ENCODE peak calls at places on chromosomes 6 and 20, in eight cellular contexts. T is body of pancreas, O is PC-3, I is psoas muscle, N is lower lobe of right lung, M is heart right ventricle, D is MM.1S, V is heart left ventricle. P is an unnamed sample.

GRCh38 chr20:18057106-18057993 is at the start of gene OVOL2:
- DNase-seq in O (peak; percentile 95), T (peak; percentile 94), I (peak; percentile 16), D (peak; percentile 48), N (peak; percentile 93), M (no peak), V (no peak), P (no peak)

GRCh38 chr6:170063851-170064617 is 226.8 kb downstream of the DLL1 start:
- DNase-seq in N (no peak), D (no peak), I (no peak), T (no peak), V (no peak), O (no peak), M (peak; percentile 1), P (peak; percentile 11)

GRCh38 chr20:54467622-54468021 is 7.8 kb upstream of the DOK5 start:
- DNase-seq in I (no peak), N (no peak), T (no peak), O (no peak), V (no peak), D (no peak), M (no peak), P (no peak)

GRCh38 chr20:41617059-41617921 is 887 bp downstream of the CHD6 start:
- DNase-seq in T (peak; percentile 25), M (peak; percentile 37), O (peak; percentile 42), N (peak; percentile 59), V (peak; percentile 58), I (peak; percentile 43), D (peak; percentile 18), P (peak; percentile 25)

GRCh38 chr6:108559097-108559883 is 1.4 kb upstream of the FOXO3 start:
- DNase-seq in V (peak; percentile 96), O (peak; percentile 76), M (peak; percentile 92), I (peak; percentile 93), D (peak; percentile 88), N (peak; percentile 94), T (peak; percentile 92), P (peak; percentile 94)

GRCh38 chr6:169428532-169428931 is 174.9 kb upstream of the THBS2 start:
- DNase-seq in M (no peak), N (no peak), V (no peak), D (no peak), O (no peak), T (no peak), I (no peak), P (no peak)

GRCh38 chr6:125046107-125046925 is 84.1 kb downstream of the RNF217 start:
- DNase-seq in D (no peak), I (no peak), O (peak; percentile 18), V (no peak), N (no peak), M (no peak), T (no peak), P (no peak)

GRCh38 chr6:118787746-118788419 is 106.1 kb upstream of the ASF1A start:
- DNase-seq in O (no peak), M (peak; percentile 33), N (peak; percentile 47), T (peak; percentile 23), I (no peak), V (peak; percentile 23), D (no peak), P (no peak)

GRCh38 chr6:129280719-129281118 is 397.8 kb downstream of the LAMA2 start:
- DNase-seq in O (no peak), T (no peak), N (no peak), V (peak; percentile 39), I (no peak), M (no peak), D (peak; percentile 52), P (no peak)

GRCh38 chr6:26538572-26538902 is 371 bp downstream of the HMGN4 start:
- DNase-seq in V (no peak), N (no peak), O (peak; percentile 19), I (no peak), D (peak; percentile 18), M (no peak), T (no peak), P (no peak)

GRCh38 chr6:24154121-24154520 is 28.1 kb downstream of the NRSN1 start:
- DNase-seq in T (no peak), O (peak; percentile 81), I (no peak), N (no peak), M (no peak), D (no peak), V (no peak), P (no peak)

GRCh38 chr20:36865076-36865860 is 10.7 kb upstream of the TLDC2 start:
- DNase-seq in M (no peak), O (no peak), D (no peak), T (no peak), V (no peak), I (no peak), N (no peak), P (no peak)

GRCh38 chr6:17278289-17279061 is 2.7 kb upstream of the RBM24 start:
- DNase-seq in M (no peak), D (no peak), T (no peak), N (no peak), I (no peak), V (no peak), O (peak; percentile 90), P (no peak)

GRCh38 chr20:64191002-64191401 is 26.8 kb downstream of the MYT1 start:
- DNase-seq in D (no peak), I (no peak), T (no peak), V (no peak), M (no peak), O (no peak), N (no peak), P (no peak)

GRCh38 chr6:27168586-27169443 is 78.7 kb upstream of the PRSS16 start:
- DNase-seq in M (no peak), I (no peak), V (no peak), N (no peak), T (no peak), O (peak; percentile 87), D (no peak), P (no peak)

GRCh38 chr20:38002422-38002821 is 30.8 kb downstream of the TTI1 start:
- DNase-seq in V (no peak), O (no peak), M (no peak), I (no peak), D (no peak), T (no peak), N (no peak), P (no peak)

GRCh38 chr20:43462369-43463132 is 4.9 kb downstream of the SRSF6 start:
- DNase-seq in D (no peak), T (no peak), I (no peak), V (no peak), M (no peak), O (no peak), N (no peak), P (no peak)
- H3K36me3 ChIP-seq in D (peaks cover 29% of the 10 kb centered on the region), T (peaks cover 11% of the 10 kb centered on the region), I (peaks cover 14% of the 10 kb centered on the region), V (peaks cover 83% of the 10 kb centered on the region), M (no peaks in the 10 kb centered on the region), O (peaks cover 64% of the 10 kb centered on the region), N (peaks cover 86% of the 10 kb centered on the region), P (peaks cover 83% of the 10 kb centered on the region)

GRCh38 chr6:39855356-39855995 is 63.3 kb downstream of the DAAM2 start:
- DNase-seq in N (no peak), M (no peak), T (no peak), O (no peak), D (no peak), V (no peak), I (no peak), P (no peak)
- H3K4me1 ChIP-seq in N (peaks cover 7% of the 10 kb centered on the region), M (peaks cover 60% of the 10 kb centered on the region), T (peaks cover 11% of the 10 kb centered on the region), O (no peaks in the 10 kb centered on the region), D (no peaks in the 10 kb centered on the region), V (no peaks in the 10 kb centered on the region), I (peaks cover 7% of the 10 kb centered on the region), P (peaks cover 69% of the 10 kb centered on the region)

GRCh38 chr6:30983439-30983838 is at the start of gene MUC21:
- DNase-seq in D (no peak), N (no peak), M (no peak), V (no peak), I (no peak), O (no peak), T (no peak), P (no peak)

GRCh38 chr6:30979076-30979475 is 4.4 kb upstream of the MUC21 start:
- DNase-seq in N (no peak), I (no peak), V (no peak), O (no peak), M (no peak), D (peak; percentile 37), T (no peak), P (no peak)

GRCh38 chr6:30985490-30985889 is 2.0 kb downstream of the MUC21 start:
- DNase-seq in D (no peak), T (no peak), O (no peak), N (no peak), M (no peak), V (no peak), I (no peak), P (no peak)

GRCh38 chr6:30979690-30980089 is 3.8 kb upstream of the MUC21 start:
- DNase-seq in M (no peak), O (no peak), D (no peak), N (no peak), T (no peak), I (no peak), V (no peak), P (no peak)

DNA sequence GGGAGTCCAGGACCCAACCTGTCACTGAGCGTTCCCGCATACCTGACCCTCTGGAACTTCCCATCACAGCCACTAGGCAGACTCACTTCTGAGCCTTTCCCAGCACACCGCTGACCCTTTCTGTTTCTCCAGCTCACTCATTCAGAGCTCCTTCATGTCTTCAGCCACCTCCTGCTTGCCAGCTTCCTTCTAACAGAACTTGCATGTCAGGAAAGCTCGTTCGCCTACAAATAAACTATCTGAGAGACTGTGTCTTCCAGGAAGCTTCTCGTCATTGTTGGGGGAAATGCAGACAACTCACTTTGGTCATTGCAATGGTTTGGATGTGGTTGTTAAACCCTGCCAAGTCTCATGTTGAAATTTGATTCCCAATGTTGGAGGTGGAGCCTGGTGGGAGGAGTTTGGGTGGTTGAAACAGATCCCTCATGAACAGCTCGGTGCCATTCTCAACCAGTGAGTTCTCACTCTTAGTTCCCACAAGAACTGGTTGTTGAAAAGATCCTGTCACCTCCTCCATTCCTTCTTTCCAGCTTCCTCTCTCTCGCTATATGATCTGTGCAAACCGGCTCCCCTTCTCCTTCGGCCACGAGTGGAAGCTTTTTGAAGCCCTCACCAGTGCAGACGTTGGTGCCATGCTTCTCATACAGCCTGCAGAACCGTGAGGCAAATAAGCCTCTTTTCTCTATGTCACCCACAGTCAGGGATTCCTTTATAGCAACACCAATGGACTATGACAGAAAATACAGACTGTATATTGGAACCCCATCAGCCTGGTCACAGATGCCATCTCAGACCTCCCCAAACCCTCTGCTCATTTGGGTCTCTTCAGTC is 1.4 kb upstream of the MUC21 start:
- DNase-seq in I (no peak), D (no peak), O (peak; percentile 58), T (peak; percentile 76), V (peak; percentile 35), N (no peak), M (peak; percentile 15), P (peak; percentile 27)
- TF ChIP-seq CTCF in I (peak; percentile 10), D (no peak), O (peak; percentile 29), T (peak; percentile 46), V (no peak), N (no peak), M (no peak), P (peak; percentile 9)

GRCh38 chr6:30589754-30590358 is 18.6 kb downstream of the ABCF1 start:
- DNase-seq in M (no peak), T (no peak), D (no peak), N (no peak), I (no peak), V (no peak), O (no peak), P (no peak)

GRCh38 chr6:30592287-30592686 is 21.0 kb downstream of the ABCF1 start:
- DNase-seq in D (no peak), T (no peak), V (no peak), I (no peak), M (no peak), N (no peak), O (no peak), P (no peak)

GRCh38 chr6:30591008-30591407 is 19.8 kb downstream of the ABCF1 start:
- DNase-seq in M (no peak), I (no peak), N (no peak), T (no peak), D (no peak), O (peak; percentile 85), V (no peak), P (no peak)

GRCh38 chr6:30590509-30590908 is 19.3 kb downstream of the ABCF1 start:
- DNase-seq in T (no peak), O (no peak), M (no peak), I (no peak), D (no peak), V (no peak), N (no peak), P (no peak)
- H3K36me3 ChIP-seq in T (peaks cover 15% of the 10 kb centered on the region), O (peaks cover 56% of the 10 kb centered on the region), M (no peaks in the 10 kb centered on the region), I (peaks cover 26% of the 10 kb centered on the region), D (no peaks in the 10 kb centered on the region), V (peaks cover 93% of the 10 kb centered on the region), N (peaks cover 100% of the 10 kb centered on the region), P (peaks cover 96% of the 10 kb centered on the region)

P was measured in tibial artery.